ENCODE peak calls at places on chromosomes 13 and 19, in five cellular contexts. Z is astrocyte of the spinal cord, I is esophagus squamous epithelium, L is astrocyte, D is suprapubic skin. O is an unnamed sample.

GRCh38 chr19:16031872-16032200 is 44.5 kb upstream of the TPM4 start:
- DNase-seq in I (no peak), D (no peak), L (no peak), Z (no peak), O (no peak)

GRCh38 chr13:98549728-98550317 is 27.1 kb downstream of the STK24 start:
- DNase-seq in I (no peak), Z (peak), D (no peak), L (peak), O (no peak)

GRCh38 chr13:36154567-36155231 is 23.5 kb upstream of the DCLK1 start:
- DNase-seq in L (no peak), D (no peak), Z (peak), I (no peak), O (no peak)

GRCh38 chr13:40624338-40624737 is 42.1 kb downstream of the FOXO1 start:
- DNase-seq in Z (no peak), L (peak), D (no peak), I (no peak), O (no peak)

GRCh38 chr13:32426191-32426980 is 1.5 kb downstream of the N4BP2L1 start:
- DNase-seq in Z (no peak), I (no peak), D (no peak), L (no peak), O (peak)

GRCh38 chr13:24172071-24172470 is 11.6 kb downstream of the SPATA13 start:
- DNase-seq in Z (no peak), D (no peak), I (no peak), L (no peak), O (no peak)

GRCh38 chr13:101025519-101025918 is 350.9 kb upstream of the TMTC4 start:
- DNase-seq in D (no peak), I (no peak), Z (no peak), L (no peak), O (no peak)

GRCh38 chr19:31232220-31232619 is 117.0 kb downstream of the TSHZ3 start:
- DNase-seq in Z (peak), I (no peak), L (peak), D (no peak), O (no peak)

GRCh38 chr19:10861118-10861651 is 10.2 kb upstream of the CARM1 start:
- DNase-seq in I (no peak), L (no peak), D (no peak), Z (no peak), O (peak)

GRCh38 chr19:14561832-14562351 is 10.0 kb downstream of the NDUFB7 start:
- DNase-seq in L (no peak), Z (no peak), D (no peak), I (no peak), O (no peak)

GRCh38 chr19:46404039-46404883 is 9.1 kb downstream of the CCDC8 start:
- DNase-seq in L (peak), Z (peak), D (no peak), I (no peak), O (no peak)

GRCh38 chr13:97282705-97283104 is 60.6 kb downstream of the MBNL2 start:
- DNase-seq in I (no peak), Z (no peak), D (no peak), L (peak), O (no peak)

GRCh38 chr13:98295371-98295770 is 118.3 kb upstream of the RNF113B start:
- DNase-seq in I (no peak), D (no peak), L (no peak), Z (no peak), O (no peak)

GRCh38 chr13:44906758-44907157 is 82.5 kb downstream of the NUFIP1 start:
- DNase-seq in Z (peak), L (peak), I (no peak), D (no peak), O (no peak)

GRCh38 chr19:1921326-1921725 is 16.1 kb downstream of the ADAT3 start:
- DNase-seq in L (no peak), Z (no peak), I (no peak), D (no peak), O (no peak)

GRCh38 chr19:1027020-1027952 is 878 bp downstream of the CNN2 start:
- DNase-seq in I (no peak), L (no peak), D (no peak), Z (no peak), O (no peak)

GRCh38 chr19:52741951-52742485 is 7.2 kb upstream of the ZNF611 start:
- DNase-seq in D (no peak), Z (no peak), I (no peak), L (no peak), O (no peak)

GRCh38 chr19:53875602-53876340 is 6.2 kb upstream of the PRKCG start:
- DNase-seq in D (no peak), L (no peak), I (no peak), Z (no peak), O (no peak)

GRCh38 chr13:48353590-48353989 is 50.0 kb downstream of the RB1 start:
- DNase-seq in L (no peak), D (no peak), I (no peak), Z (no peak), O (no peak)

GRCh38 chr13:110600980-110601379 is 14.4 kb upstream of the NAXD start:
- DNase-seq in L (no peak), Z (no peak), I (no peak), D (no peak), O (no peak)

GRCh38 chr19:18220632-18221275 is 5.5 kb downstream of the PDE4C start:
- DNase-seq in D (no peak), I (no peak), Z (no peak), L (no peak), O (no peak)

GRCh38 chr19:30523791-30524190 is 151.6 kb downstream of the ZNF536 start:
- DNase-seq in I (no peak), Z (no peak), L (no peak), D (no peak), O (no peak)

GRCh38 chr13:96734499-96734898 is 259.8 kb downstream of the OXGR1 start:
- DNase-seq in L (no peak), Z (no peak), I (no peak), D (no peak), O (no peak)

GRCh38 chr19:33496016-33496415 is 25.6 kb downstream of the PEPD start:
- DNase-seq in Z (no peak), I (no peak), D (no peak), L (no peak), O (no peak)

GRCh38 chr13:62122434-62122833 is 706.8 kb upstream of the PCDH20 start:
- DNase-seq in Z (no peak), D (no peak), I (no peak), L (no peak), O (no peak)

GRCh38 chr13:39448831-39449230 is 154.2 kb downstream of the LHFPL6 start:
- DNase-seq in L (no peak), D (no peak), I (no peak), Z (no peak), O (no peak)

GRCh38 chr19:10430505-10431253 is 10.3 kb downstream of the PDE4A start:
- DNase-seq in L (no peak), I (no peak), D (no peak), Z (no peak), O (no peak)

GRCh38 chr19:43474986-43475705 is 9.7 kb upstream of the LYPD3 start:
- DNase-seq in L (peak), Z (peak), I (peak), D (peak), O (no peak)

GRCh38 chr13:37995052-37995451 is 125.5 kb upstream of the TRPC4 start:
- DNase-seq in I (no peak), D (no peak), L (peak), Z (peak), O (no peak)

GRCh38 chr19:2315818-2316353 is 7.9 kb upstream of the LINGO3 start:
- DNase-seq in D (no peak), I (no peak), Z (peak), L (no peak), O (no peak)

GRCh38 chr13:110971486-110971885 is 56.6 kb upstream of the ANKRD10 start:
- DNase-seq in D (no peak), I (no peak), Z (no peak), L (no peak), O (no peak)

GRCh38 chr13:112066624-112067004 is 335 bp upstream of the SOX1 start:
- DNase-seq in D (no peak), Z (peak), L (peak), I (no peak), O (peak)

DNA sequence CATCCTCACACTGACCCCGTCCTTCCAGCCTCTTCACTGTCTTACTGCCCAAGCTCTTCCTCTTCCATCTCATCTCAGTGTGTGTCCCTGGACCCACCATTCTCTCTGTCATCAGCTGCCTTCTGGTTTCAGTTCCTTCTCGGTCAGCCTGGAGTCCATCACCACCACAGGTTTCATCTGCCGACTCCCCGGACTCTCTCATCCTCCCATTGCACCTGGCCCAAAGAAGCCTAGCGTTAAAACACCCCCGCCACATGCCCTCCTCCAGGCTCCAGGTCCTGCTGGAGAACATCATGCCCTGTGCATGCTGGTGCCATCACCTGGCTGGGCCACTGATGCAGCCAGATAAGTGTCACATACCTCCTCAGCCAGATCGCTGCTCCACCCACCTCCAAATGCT is 122.1 kb upstream of the GPR12 start:
- DNase-seq in D (no peak), Z (no peak), I (no peak), L (no peak), O (no peak)
- H3K4me3 ChIP-seq in D (no peak), Z (no peak), I (no peak), L (no peak), O (no peak)

DNA sequence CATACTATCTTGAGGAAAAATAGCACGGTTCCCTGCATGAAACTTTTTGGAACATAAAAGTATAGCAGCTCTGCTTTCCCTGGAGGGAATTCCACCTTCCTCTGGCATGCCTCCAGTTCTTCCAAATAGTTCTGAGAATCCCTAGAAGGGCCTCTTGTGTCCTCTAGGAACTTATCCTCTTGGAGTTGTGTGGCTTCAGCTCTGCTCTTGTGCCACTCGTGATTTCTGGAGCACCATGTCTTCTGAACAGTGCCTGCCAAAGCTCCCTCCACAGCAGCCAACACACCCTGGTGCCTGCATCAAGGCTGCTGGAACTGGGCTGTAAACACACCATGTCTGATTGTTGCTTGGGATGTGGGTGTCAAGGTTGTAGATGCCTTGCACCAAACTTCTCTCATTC is 65.7 kb upstream of the FLT1 start:
- DNase-seq in D (no peak), I (no peak), Z (no peak), L (no peak), O (no peak)
- H3K4me3 ChIP-seq in D (no peak), I (no peak), Z (no peak), L (no peak), O (no peak)

DNA sequence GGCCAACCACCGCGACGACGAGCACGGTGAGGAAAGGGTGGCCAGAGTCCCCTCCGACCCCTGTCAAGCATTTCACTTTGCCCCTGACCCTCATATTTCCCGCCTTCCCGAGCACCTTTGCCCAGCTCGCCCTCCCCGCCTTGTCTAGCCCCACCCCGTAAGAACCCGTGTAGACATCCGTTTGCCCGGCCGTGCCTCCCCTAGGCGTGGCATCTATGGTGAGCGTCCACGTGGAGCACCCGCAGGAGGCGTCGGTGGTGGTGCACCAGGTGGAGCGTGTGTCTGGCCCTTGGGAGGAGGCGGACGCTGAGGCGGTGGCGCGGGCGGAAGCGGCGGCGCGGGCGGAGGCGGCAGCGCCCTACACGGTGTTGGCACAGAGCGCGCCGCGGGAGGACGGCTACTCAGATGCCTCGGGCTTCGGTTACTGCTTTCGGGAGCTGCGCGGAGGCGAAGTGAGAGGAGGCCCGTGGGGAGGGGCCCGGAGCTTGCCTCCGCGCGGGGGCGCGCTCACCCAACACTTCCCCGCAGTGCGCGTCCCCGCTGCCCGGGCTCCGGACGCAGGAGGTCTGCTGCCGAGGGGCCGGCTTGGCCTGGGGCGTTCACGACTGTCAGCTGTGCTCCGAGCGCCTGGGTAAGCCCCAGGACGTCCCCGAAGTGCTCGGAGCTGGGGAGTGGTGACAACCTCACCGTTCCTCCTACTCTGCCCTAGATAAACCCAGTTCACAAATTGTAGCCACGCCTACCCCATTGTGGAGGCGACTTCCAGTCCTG is 4.2 kb downstream of the LTBP4 start:
- DNase-seq in L (peak), Z (peak), D (no peak), I (no peak), O (peak)
- H3K4me3 ChIP-seq in L (peak), Z (peak), D (peak), I (peak), O (peak)

GRCh38 chr13:20136781-20137703 is 23.8 kb downstream of the GJA3 start:
- DNase-seq in Z (no peak), L (no peak), D (no peak), I (no peak), O (no peak)
- H3K4me3 ChIP-seq in Z (no peak), L (no peak), D (no peak), I (no peak), O (no peak)

GRCh38 chr19:5996102-5996501 is 18.2 kb upstream of the RANBP3 start:
- DNase-seq in I (no peak), D (no peak), Z (no peak), L (no peak), O (no peak)

GRCh38 chr19:5995606-5996005 is 17.7 kb upstream of the RANBP3 start:
- DNase-seq in L (no peak), D (no peak), I (no peak), Z (no peak), O (no peak)

GRCh38 chr19:5992756-5993155 is 14.8 kb upstream of the RANBP3 start:
- DNase-seq in Z (no peak), D (no peak), I (no peak), L (no peak), O (no peak)

GRCh38 chr19:5994407-5995165 is 16.6 kb upstream of the RANBP3 start:
- DNase-seq in I (no peak), Z (no peak), D (no peak), L (no peak), O (no peak)

DNA sequence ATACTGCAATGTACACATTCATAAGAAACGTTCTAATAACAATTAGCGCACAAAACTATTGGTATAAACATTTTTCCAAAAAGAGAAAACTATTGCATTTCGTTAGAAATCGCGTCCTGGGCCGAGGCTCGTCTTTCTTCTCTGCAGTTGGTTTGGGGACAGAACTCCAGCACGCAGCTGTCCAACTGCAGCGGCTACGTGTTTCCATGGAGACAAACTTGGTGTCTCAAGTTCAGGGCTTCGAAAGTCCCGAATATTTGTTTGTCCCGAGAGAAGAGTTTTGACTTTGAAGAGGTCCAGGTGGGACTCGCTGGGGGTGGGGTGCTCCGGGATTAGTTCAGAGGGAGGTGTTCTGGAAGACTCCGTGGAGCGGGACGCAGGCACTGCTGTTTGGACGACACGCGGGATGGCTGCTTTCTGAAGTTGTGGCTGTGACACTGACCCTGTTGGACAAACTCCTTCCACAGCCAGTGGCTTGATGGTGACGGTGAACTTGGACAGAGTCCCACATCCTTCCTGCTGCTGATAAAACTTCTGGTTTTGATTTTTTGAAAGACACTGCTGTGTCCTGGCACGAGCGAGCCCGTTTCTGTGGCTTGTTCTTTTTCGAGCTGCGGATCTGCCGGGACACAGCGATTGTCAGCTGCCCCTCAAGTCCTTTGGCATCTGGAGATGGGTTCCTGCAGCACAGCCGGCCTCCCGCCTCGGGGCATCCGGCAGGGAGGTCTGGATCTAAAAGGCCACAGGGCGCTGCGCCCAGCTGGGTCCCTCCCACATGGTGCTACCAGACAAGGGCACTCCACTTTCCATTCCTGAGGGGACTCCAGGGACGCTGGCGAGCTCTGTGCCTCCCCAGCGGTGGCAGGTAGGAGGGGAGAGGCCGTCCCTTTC is 15.8 kb upstream of the RANBP3 start:
- DNase-seq in Z (no peak), D (no peak), L (no peak), I (no peak), O (no peak)
- H3K4me3 ChIP-seq in Z (no peak), D (no peak), L (no peak), I (no peak), O (no peak)

GRCh38 chr19:34926361-34926684 is 380 bp upstream of the ZNF30 start:
- DNase-seq in Z (no peak), L (no peak), D (no peak), I (no peak), O (no peak)
- H3K4me3 ChIP-seq in Z (no peak), L (peak), D (peak), I (no peak), O (peak)

GRCh38 chr19:47514869-47515588 is at the start of gene NAPA:
- DNase-seq in Z (peak), D (peak), L (peak), I (peak), O (peak)
- H3K4me3 ChIP-seq in Z (peak), D (peak), L (peak), I (peak), O (peak)

O was measured in Jurkat, Clone E6-1.